ENCODE peak calls at places on chromosome 13, in six cellular contexts. O is cardiac fibroblast; Q is activated T-helper 2 cell treated with anti-CD3 and anti-CD28 coated beads, Interferon-gamma antibody, Interleukin-2, Interleukin-4, amounts not matched to agents 10 μg/mL and 5 μg/mL and 100 μg/mL, durations not matched to agents 14 hours and 24 hours and 36 hours; J is T-helper 1 cell; L is neural crest cell; E is NCI-H748 treated with DMSO at 0.1 percent for 48 hours. U is an unnamed sample.

GRCh38 chr13:38602261-38602660 is 84.6 kb upstream of the FREM2 start:
- DNase-seq in O (no peak), Q (no peak), J (no peak), L (no peak), E (no peak), U (no peak)

GRCh38 chr13:88656751-88657150 is 985.6 kb downstream of the SLITRK5 start:
- DNase-seq in O (no peak), Q (no peak), J (no peak), L (no peak), E (peak; percentile 12), U (no peak)

GRCh38 chr13:113850722-113851479 is 13.0 kb downstream of the GAS6 start:
- DNase-seq in O (no peak), Q (no peak), J (no peak), L (no peak), E (no peak), U (no peak)

GRCh38 chr13:35086667-35087066 is 144.6 kb downstream of the NBEA start:
- DNase-seq in O (no peak), Q (no peak), J (no peak), L (no peak), E (no peak), U (no peak)

GRCh38 chr13:70795484-70795883 is 687.2 kb upstream of the KLHL1 start:
- DNase-seq in O (no peak), Q (no peak), J (no peak), L (no peak), E (no peak), U (no peak)

GRCh38 chr13:113851480-113851803 is 12.4 kb downstream of the GAS6 start:
- DNase-seq in O (no peak), Q (no peak), J (no peak), L (no peak), E (no peak), U (no peak)

GRCh38 chr13:38262211-38262610 is 87.4 kb upstream of the UFM1 start:
- DNase-seq in O (peak; percentile 66), Q (no peak), J (no peak), L (no peak), E (no peak), U (no peak)

GRCh38 chr13:23384111-23384510 is 49.4 kb downstream of the SACS start:
- DNase-seq in O (no peak), Q (no peak), J (no peak), L (no peak), E (no peak), U (no peak)

GRCh38 chr13:74452176-74452575 is 318.0 kb upstream of the KLF12 start:
- DNase-seq in O (peak; percentile 68), Q (no peak), J (no peak), L (no peak), E (no peak), U (no peak)

GRCh38 chr13:21964686-21965085 is 293.8 kb downstream of the FGF9 start:
- DNase-seq in O (no peak), Q (no peak), J (no peak), L (no peak), E (no peak), U (no peak)

GRCh38 chr13:95636853-95637252 is 7.7 kb downstream of the DZIP1 start:
- DNase-seq in O (no peak), Q (no peak), J (no peak), L (no peak), E (no peak), U (no peak)

GRCh38 chr13:50282016-50282415 is 266.8 kb downstream of the KCNRG start:
- DNase-seq in O (no peak), Q (no peak), J (no peak), L (no peak), E (no peak), U (no peak)

GRCh38 chr13:100274942-100275506 is 186.1 kb downstream of the PCCA start:
- DNase-seq in O (no peak), Q (no peak), J (no peak), L (no peak), E (no peak), U (no peak)

GRCh38 chr13:99062593-99062992 is 84.7 kb upstream of the DOCK9 start:
- DNase-seq in O (peak; percentile 72), Q (no peak), J (no peak), L (no peak), E (no peak), U (no peak)

GRCh38 chr13:99981115-99982020 is at the start of gene ZIC2:
- DNase-seq in O (no peak), Q (no peak), J (no peak), L (no peak), E (peak; percentile 85), U (peak; percentile 69)

GRCh38 chr13:56670563-56670962 is 470.2 kb upstream of the PRR20A start:
- DNase-seq in O (no peak), Q (no peak), J (no peak), L (no peak), E (no peak), U (no peak)

GRCh38 chr13:40430234-40430633 is 236.2 kb downstream of the FOXO1 start:
- DNase-seq in O (no peak), Q (no peak), J (no peak), L (no peak), E (no peak), U (no peak)

GRCh38 chr13:112815871-112816270 is 126.0 kb downstream of the ATP11A start:
- DNase-seq in O (no peak), Q (no peak), J (no peak), L (no peak), E (no peak), U (no peak)

GRCh38 chr13:56424246-56424645 is 716.5 kb upstream of the PRR20A start:
- DNase-seq in O (no peak), Q (no peak), J (no peak), L (no peak), E (no peak), U (no peak)

GRCh38 chr13:32639502-32640105 is 53.4 kb downstream of the PDS5B start:
- DNase-seq in O (peak; percentile 85), Q (no peak), J (no peak), L (peak; percentile 23), E (peak; percentile 79), U (peak; percentile 19)

GRCh38 chr13:28576037-28576436 is 81.1 kb upstream of the FLT1 start:
- DNase-seq in O (no peak), Q (no peak), J (no peak), L (no peak), E (no peak), U (no peak)

GRCh38 chr13:83298636-83299035 is 583.6 kb downstream of the SLITRK1 start:
- DNase-seq in O (no peak), Q (no peak), J (no peak), L (no peak), E (no peak), U (no peak)

GRCh38 chr13:31399690-31400089 is 199.9 kb downstream of the B3GLCT start:
- DNase-seq in O (no peak), Q (no peak), J (no peak), L (no peak), E (no peak), U (no peak)

GRCh38 chr13:92221916-92222315 is 823.5 kb downstream of the GPC5 start:
- DNase-seq in O (no peak), Q (no peak), J (no peak), L (no peak), E (no peak), U (no peak)

GRCh38 chr13:113862191-113862765 is 1.6 kb downstream of the GAS6 start:
- DNase-seq in O (no peak), Q (no peak), J (no peak), L (no peak), E (no peak), U (no peak)

GRCh38 chr13:27917121-27917947 is 2.5 kb upstream of the PDX1 start:
- DNase-seq in O (no peak), Q (no peak), J (no peak), L (no peak), E (peak; percentile 77), U (peak; percentile 59)

GRCh38 chr13:111177081-111177711 is 62.1 kb downstream of the ARHGEF7 start:
- DNase-seq in O (peak; percentile 77), Q (peak; percentile 29), J (no peak), L (no peak), E (no peak), U (no peak)

GRCh38 chr13:94620286-94620896 is 18.7 kb downstream of the GPR180 start:
- DNase-seq in O (peak; percentile 54), Q (no peak), J (no peak), L (peak; percentile 22), E (peak; percentile 67), U (peak; percentile 43)

GRCh38 chr13:27370305-27370853 is 54.0 kb upstream of the GTF3A start:
- DNase-seq in O (no peak), Q (no peak), J (no peak), L (no peak), E (no peak), U (no peak)

GRCh38 chr13:107822006-107822405 is 393.3 kb downstream of the LIG4 start:
- DNase-seq in O (no peak), Q (no peak), J (no peak), L (no peak), E (no peak), U (no peak)

GRCh38 chr13:78102121-78102677 is 183.6 kb upstream of the EDNRB start:
- DNase-seq in O (peak; percentile 91), Q (no peak), J (no peak), L (no peak), E (no peak), U (no peak)

GRCh38 chr13:44972956-44973581 is 16.2 kb downstream of the NUFIP1 start:
- DNase-seq in O (peak; percentile 56), Q (no peak), J (no peak), L (no peak), E (peak; percentile 26), U (no peak)

GRCh38 chr13:63490149-63490548 is 2074.5 kb upstream of the PCDH20 start:
- DNase-seq in O (no peak), Q (no peak), J (no peak), L (no peak), E (no peak), U (no peak)

GRCh38 chr13:48561461-48562224 is 28.8 kb upstream of the RCBTB2 start:
- DNase-seq in O (no peak), Q (no peak), J (no peak), L (no peak), E (no peak), U (no peak)

GRCh38 chr13:100543872-100544602 is 44.6 kb downstream of the GGACT start:
- DNase-seq in O (no peak), Q (no peak), J (no peak), L (no peak), E (no peak), U (no peak)

GRCh38 chr13:61880576-61881283 is 465.1 kb upstream of the PCDH20 start:
- DNase-seq in O (peak; percentile 16), Q (no peak), J (no peak), L (no peak), E (no peak), U (no peak)

GRCh38 chr13:88000239-88000638 is 329.1 kb downstream of the SLITRK5 start:
- DNase-seq in O (no peak), Q (no peak), J (no peak), L (no peak), E (no peak), U (no peak)

GRCh38 chr13:65889368-65889767 is 1340.8 kb downstream of the PCDH9 start:
- DNase-seq in O (no peak), Q (no peak), J (no peak), L (no peak), E (no peak), U (no peak)

GRCh38 chr13:48749144-48749543 is 95.4 kb downstream of the CYSLTR2 start:
- DNase-seq in O (peak; percentile 47), Q (no peak), J (no peak), L (no peak), E (no peak), U (no peak)